ENCODE peak calls at places on chromosomes 7 and 10, in four cellular contexts. One of them, this sample, is unnamed.

GRCh38 chr7:117791877-117792780 is 81.1 kb downstream of the CTTNBP2 start:
- DNase-seq in A549: no peak
- DNase-seq in HepG2: no peak
- DNase-seq in tibial nerve: no peak
- DNase-seq in this sample: peak; percentile 13

GRCh38 chr10:94292448-94293118 is 70.2 kb downstream of the NOC3L start:
- DNase-seq in A549: no peak
- DNase-seq in HepG2: no peak
- DNase-seq in tibial nerve: peak; percentile 31
- DNase-seq in this sample: peak; percentile 16

GRCh38 chr7:468681-469590 is 50.7 kb downstream of the PDGFA start:
- DNase-seq in A549: no peak
- DNase-seq in HepG2: no peak
- DNase-seq in tibial nerve: no peak
- DNase-seq in this sample: no peak

GRCh38 chr7:93117327-93117726 is 452 bp downstream of the SAMD9 start:
- DNase-seq in A549: no peak
- DNase-seq in HepG2: no peak
- DNase-seq in tibial nerve: no peak
- DNase-seq in this sample: no peak

GRCh38 chr7:133853706-133854276 is 273.3 kb upstream of the LRGUK start:
- DNase-seq in A549: peak; percentile 82
- DNase-seq in HepG2: peak; percentile 47
- DNase-seq in tibial nerve: no peak
- DNase-seq in this sample: peak; percentile 35

GRCh38 chr7:41574377-41574776 is 128.5 kb downstream of the INHBA start:
- DNase-seq in A549: no peak
- DNase-seq in HepG2: no peak
- DNase-seq in tibial nerve: no peak
- DNase-seq in this sample: no peak

GRCh38 chr7:131919920-131920709 is 363.7 kb upstream of the PODXL start:
- DNase-seq in A549: no peak
- DNase-seq in HepG2: no peak
- DNase-seq in tibial nerve: no peak
- DNase-seq in this sample: no peak

GRCh38 chr10:43623351-43623750 is 17.1 kb downstream of the ZNF485 start:
- DNase-seq in A549: no peak
- DNase-seq in HepG2: no peak
- DNase-seq in tibial nerve: no peak
- DNase-seq in this sample: no peak

GRCh38 chr10:43930777-43931176 is 282.1 kb upstream of the ZNF32 start:
- DNase-seq in A549: no peak
- DNase-seq in HepG2: no peak
- DNase-seq in tibial nerve: no peak
- DNase-seq in this sample: no peak

GRCh38 chr10:47415520-47416304 is 31.6 kb upstream of the ZNF488 start:
- DNase-seq in A549: no peak
- DNase-seq in HepG2: no peak
- DNase-seq in tibial nerve: no peak
- DNase-seq in this sample: no peak

DNA sequence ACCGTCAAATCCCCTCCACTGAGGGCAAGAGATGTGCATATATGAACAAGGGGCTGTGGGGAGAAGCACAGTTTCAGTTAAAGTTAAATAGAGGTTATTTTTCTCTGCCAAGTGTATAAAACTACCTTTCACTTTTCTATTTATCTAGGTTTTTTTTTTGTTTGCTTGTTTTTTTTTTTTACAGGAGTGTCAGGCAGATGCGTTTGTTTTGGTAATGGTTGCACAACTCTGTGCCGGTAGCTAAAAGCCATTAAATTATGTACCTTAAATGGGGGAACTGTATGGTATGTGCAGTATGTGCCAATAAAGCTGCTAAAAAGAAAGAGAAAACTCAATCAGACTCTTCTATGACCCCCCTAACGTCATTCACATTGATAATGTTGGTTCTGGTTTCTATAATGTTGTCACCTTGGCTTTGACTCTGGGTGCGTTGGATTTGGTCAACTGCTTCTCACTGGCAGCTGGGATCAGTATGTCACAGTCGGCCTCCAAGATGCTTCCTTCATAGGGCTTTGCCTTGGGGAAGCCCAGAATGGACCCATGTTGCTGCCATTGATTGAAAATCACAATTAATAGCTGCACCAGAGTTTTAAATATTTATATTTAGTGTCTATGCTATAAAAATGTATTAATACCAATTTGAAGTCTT is 34.2 kb downstream of the GLUD1 start:
- DNase-seq in A549: no peak
- DNase-seq in HepG2: peak; percentile 16
- DNase-seq in tibial nerve: no peak
- DNase-seq in this sample: no peak
- TF ChIP-seq EP300 in A549: no peak
- TF ChIP-seq EP300 in HepG2: no peak
- TF ChIP-seq EP300 in tibial nerve: no peak
- TF ChIP-seq EP300 in this sample: no peak

GRCh38 chr10:102834143-102834542 is 3.1 kb downstream of the CYP17A1 start:
- DNase-seq in A549: peak; percentile 27
- DNase-seq in HepG2: no peak
- DNase-seq in tibial nerve: no peak
- DNase-seq in this sample: no peak

GRCh38 chr10:102832248-102832647 is 5.0 kb downstream of the CYP17A1 start:
- DNase-seq in A549: no peak
- DNase-seq in HepG2: no peak
- DNase-seq in tibial nerve: no peak
- DNase-seq in this sample: no peak

GRCh38 chr10:102832987-102833386 is 4.2 kb downstream of the CYP17A1 start:
- DNase-seq in A549: no peak
- DNase-seq in HepG2: no peak
- DNase-seq in tibial nerve: no peak
- DNase-seq in this sample: no peak

GRCh38 chr10:102837230-102837721 is at the start of gene CYP17A1:
- DNase-seq in A549: no peak
- DNase-seq in HepG2: no peak
- DNase-seq in tibial nerve: no peak
- DNase-seq in this sample: no peak

DNA sequence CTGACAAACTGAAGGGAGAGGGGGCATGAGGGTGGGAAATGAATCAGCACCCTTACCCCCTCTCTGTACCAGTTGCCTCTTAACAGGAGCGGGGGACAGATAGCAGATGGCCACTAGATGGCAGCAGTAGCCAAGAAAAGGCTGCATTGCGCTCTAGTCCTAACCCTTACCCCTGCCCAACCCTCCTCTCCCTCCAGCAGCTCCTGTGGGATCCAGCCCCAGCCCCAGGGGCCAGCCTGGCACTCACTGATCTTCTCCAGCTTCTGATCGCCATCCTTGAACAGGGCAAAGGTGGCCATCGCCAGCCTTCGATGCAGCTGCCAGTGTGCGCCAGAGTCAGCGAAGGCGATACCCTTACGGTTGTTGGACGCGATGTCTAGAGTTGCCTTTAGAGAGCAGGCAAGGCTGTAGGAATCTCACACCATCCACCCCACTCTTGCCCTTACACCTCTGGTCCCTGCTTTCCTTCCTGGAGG is 2.2 kb downstream of the CYP17A1 start:
- DNase-seq in A549: peak; percentile 78
- DNase-seq in HepG2: peak; percentile 62
- DNase-seq in tibial nerve: peak; percentile 58
- DNase-seq in this sample: peak; percentile 78
- TF ChIP-seq POLR2A in A549: no peak
- TF ChIP-seq POLR2A in HepG2: no peak
- TF ChIP-seq POLR2A in tibial nerve: no peak
- TF ChIP-seq POLR2A in this sample: no peak

GRCh38 chr7:99833289-99833877 is 5.6 kb downstream of the CYP3A43 start:
- DNase-seq in A549: no peak
- DNase-seq in HepG2: no peak
- DNase-seq in tibial nerve: no peak
- DNase-seq in this sample: no peak
- TF ChIP-seq EP300 in A549: no peak
- TF ChIP-seq EP300 in HepG2: no peak
- TF ChIP-seq EP300 in tibial nerve: no peak
- TF ChIP-seq EP300 in this sample: no peak

GRCh38 chr7:76390092-76390491 is 19.4 kb downstream of the SSC4D start:
- DNase-seq in A549: no peak
- DNase-seq in HepG2: no peak
- DNase-seq in tibial nerve: no peak
- DNase-seq in this sample: no peak

GRCh38 chr7:76394962-76395361 is 14.5 kb downstream of the SSC4D start:
- DNase-seq in A549: no peak
- DNase-seq in HepG2: no peak
- DNase-seq in tibial nerve: no peak
- DNase-seq in this sample: no peak

GRCh38 chr7:76396039-76396732 is 13.3 kb downstream of the SSC4D start:
- DNase-seq in A549: peak; percentile 60
- DNase-seq in HepG2: no peak
- DNase-seq in tibial nerve: no peak
- DNase-seq in this sample: no peak

GRCh38 chr7:76392531-76393115 is 16.9 kb downstream of the SSC4D start:
- DNase-seq in A549: no peak
- DNase-seq in HepG2: no peak
- DNase-seq in tibial nerve: no peak
- DNase-seq in this sample: no peak

DNA sequence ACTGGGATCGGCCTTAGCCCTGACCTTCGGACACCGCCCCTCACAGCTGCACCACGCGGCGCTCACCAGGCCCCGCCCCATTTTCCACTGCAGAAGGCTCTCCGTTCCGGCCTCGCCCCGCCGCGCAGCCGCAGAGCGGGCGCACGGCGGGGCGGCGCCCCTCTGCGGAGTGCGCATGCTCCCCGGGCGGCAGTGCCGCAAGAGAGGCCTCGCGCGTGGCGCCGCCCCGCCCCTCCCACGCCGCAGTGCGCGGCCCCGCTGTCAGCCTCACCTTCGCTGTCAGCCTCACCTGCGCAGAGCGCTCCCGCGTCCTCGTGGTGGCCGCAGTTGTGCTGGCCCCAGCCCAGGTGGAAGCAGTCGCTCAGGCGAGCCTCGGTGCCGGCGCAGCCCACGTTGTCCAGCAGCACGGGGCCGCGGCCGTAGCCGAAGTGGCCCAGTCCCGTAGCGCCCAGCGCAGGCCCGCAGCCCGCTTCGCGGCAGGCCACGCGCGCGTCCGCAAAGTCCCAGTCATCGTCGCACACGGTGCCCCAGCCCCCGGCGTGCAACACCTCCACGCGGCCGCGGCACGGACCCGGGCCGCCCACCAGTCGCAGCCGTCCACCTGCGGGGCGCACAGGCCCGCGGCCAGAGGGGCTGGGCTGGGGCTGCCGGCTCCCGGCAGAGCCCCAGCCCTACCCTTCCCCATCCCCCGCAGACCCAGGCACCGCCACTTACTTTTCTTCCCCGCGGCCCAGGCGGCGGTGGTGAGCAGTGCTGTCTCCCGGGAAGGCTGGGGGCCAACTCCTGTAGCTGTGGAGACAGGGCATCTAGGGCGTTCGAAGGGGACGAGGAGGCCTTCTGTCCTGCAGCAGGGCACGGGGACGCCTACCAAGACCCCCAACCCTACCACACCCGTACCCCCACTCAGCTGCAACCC is 16.1 kb downstream of the SSC4D start:
- DNase-seq in A549: peak; percentile 91
- DNase-seq in HepG2: peak; percentile 89
- DNase-seq in tibial nerve: peak; percentile 91
- DNase-seq in this sample: peak; percentile 97
- TF ChIP-seq POLR2A in A549: peak; percentile 65
- TF ChIP-seq POLR2A in HepG2: peak; percentile 91
- TF ChIP-seq POLR2A in tibial nerve: peak; percentile 94
- TF ChIP-seq POLR2A in this sample: peak; percentile 81

DNA sequence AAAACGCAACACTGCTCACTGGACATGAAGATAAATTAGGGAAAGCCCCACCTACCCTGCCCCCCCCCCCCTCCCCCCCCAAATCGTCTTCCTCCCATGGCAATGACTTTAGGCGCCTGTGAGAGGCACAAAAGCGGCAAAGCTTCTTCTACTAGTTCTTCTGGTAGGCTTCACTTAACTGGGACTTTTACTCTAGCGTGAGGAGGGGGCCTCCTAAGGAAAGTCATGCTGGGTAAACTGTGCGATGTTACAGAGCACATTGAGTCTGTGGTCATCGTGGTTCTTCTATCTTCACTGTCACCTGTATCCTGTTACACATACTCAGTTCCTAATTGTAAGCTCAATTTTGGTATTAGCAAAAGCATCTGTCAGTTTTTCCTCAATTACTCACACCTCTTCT is 25.1 kb downstream of the HSPB1 start:
- DNase-seq in A549: no peak
- DNase-seq in HepG2: no peak
- DNase-seq in tibial nerve: no peak
- DNase-seq in this sample: no peak
- TF ChIP-seq EP300 in A549: no peak
- TF ChIP-seq EP300 in HepG2: no peak
- TF ChIP-seq EP300 in tibial nerve: no peak
- TF ChIP-seq EP300 in this sample: no peak